ENCODE peak calls at places on chromosomes 13 and 19, in seven cellular contexts. One of them, this sample, is unnamed.

GRCh38 chr13:86918682-86919081 is 752.5 kb upstream of the SLITRK5 start:
- DNase-seq in psoas muscle: no peak
- DNase-seq in left lung: no peak
- DNase-seq in H9: no peak
- DNase-seq in adipocyte: no peak
- DNase-seq in heart left ventricle: no peak
- DNase-seq in stomach: no peak
- DNase-seq in this sample: no peak

GRCh38 chr13:82747331-82747730 is 1134.9 kb downstream of the SLITRK1 start:
- DNase-seq in psoas muscle: no peak
- DNase-seq in left lung: no peak
- DNase-seq in H9: no peak
- DNase-seq in adipocyte: peak; percentile 16
- DNase-seq in heart left ventricle: no peak
- DNase-seq in stomach: no peak
- DNase-seq in this sample: no peak

GRCh38 chr13:101399365-101399764 is 16.9 kb downstream of the NALCN start:
- DNase-seq in psoas muscle: no peak
- DNase-seq in left lung: no peak
- DNase-seq in H9: no peak
- DNase-seq in adipocyte: peak; percentile 23
- DNase-seq in heart left ventricle: no peak
- DNase-seq in stomach: no peak
- DNase-seq in this sample: no peak

GRCh38 chr13:48220592-48221300 is 12.3 kb upstream of the ITM2B start:
- DNase-seq in psoas muscle: no peak
- DNase-seq in left lung: no peak
- DNase-seq in H9: no peak
- DNase-seq in adipocyte: no peak
- DNase-seq in heart left ventricle: no peak
- DNase-seq in stomach: no peak
- DNase-seq in this sample: no peak

GRCh38 chr13:27770809-27771208 is 21.5 kb upstream of the GSX1 start:
- DNase-seq in psoas muscle: no peak
- DNase-seq in left lung: no peak
- DNase-seq in H9: peak; percentile 61
- DNase-seq in adipocyte: no peak
- DNase-seq in heart left ventricle: no peak
- DNase-seq in stomach: no peak
- DNase-seq in this sample: peak; percentile 17

GRCh38 chr19:8423821-8424223 is 10.7 kb downstream of the MARCHF2 start:
- DNase-seq in psoas muscle: peak; percentile 91
- DNase-seq in left lung: peak; percentile 90
- DNase-seq in H9: peak; percentile 66
- DNase-seq in adipocyte: peak; percentile 98
- DNase-seq in heart left ventricle: peak; percentile 94
- DNase-seq in stomach: peak; percentile 89
- DNase-seq in this sample: peak; percentile 96

GRCh38 chr13:44191504-44192171 is 182.0 kb upstream of the SERP2 start:
- DNase-seq in psoas muscle: peak; percentile 22
- DNase-seq in left lung: no peak
- DNase-seq in H9: peak; percentile 53
- DNase-seq in adipocyte: peak; percentile 92
- DNase-seq in heart left ventricle: no peak
- DNase-seq in stomach: peak; percentile 43
- DNase-seq in this sample: peak; percentile 71

GRCh38 chr19:18995804-18996241 is 37.5 kb downstream of the SUGP2 start:
- DNase-seq in psoas muscle: peak; percentile 35
- DNase-seq in left lung: peak; percentile 57
- DNase-seq in H9: peak; percentile 88
- DNase-seq in adipocyte: peak; percentile 88
- DNase-seq in heart left ventricle: no peak
- DNase-seq in stomach: peak; percentile 35
- DNase-seq in this sample: peak; percentile 70

GRCh38 chr13:70023506-70023905 is 84.1 kb upstream of the ATXN8OS start:
- DNase-seq in psoas muscle: no peak
- DNase-seq in left lung: no peak
- DNase-seq in H9: no peak
- DNase-seq in adipocyte: no peak
- DNase-seq in heart left ventricle: no peak
- DNase-seq in stomach: no peak
- DNase-seq in this sample: no peak

GRCh38 chr19:51327066-51327985 is 14.6 kb downstream of the VSIG10L start:
- DNase-seq in psoas muscle: peak; percentile 48
- DNase-seq in left lung: peak; percentile 84
- DNase-seq in H9: peak; percentile 89
- DNase-seq in adipocyte: no peak
- DNase-seq in heart left ventricle: no peak
- DNase-seq in stomach: peak; percentile 28
- DNase-seq in this sample: peak; percentile 30

GRCh38 chr13:94620286-94620896 is 18.7 kb downstream of the GPR180 start:
- DNase-seq in psoas muscle: no peak
- DNase-seq in left lung: no peak
- DNase-seq in H9: no peak
- DNase-seq in adipocyte: peak; percentile 40
- DNase-seq in heart left ventricle: no peak
- DNase-seq in stomach: no peak
- DNase-seq in this sample: peak; percentile 52

GRCh38 chr13:50106559-50106958 is 91.3 kb downstream of the KCNRG start:
- DNase-seq in psoas muscle: no peak
- DNase-seq in left lung: no peak
- DNase-seq in H9: no peak
- DNase-seq in adipocyte: no peak
- DNase-seq in heart left ventricle: no peak
- DNase-seq in stomach: no peak
- DNase-seq in this sample: peak; percentile 69

GRCh38 chr13:70964124-70964523 is 855.9 kb upstream of the KLHL1 start:
- DNase-seq in psoas muscle: no peak
- DNase-seq in left lung: no peak
- DNase-seq in H9: no peak
- DNase-seq in adipocyte: peak; percentile 27
- DNase-seq in heart left ventricle: no peak
- DNase-seq in stomach: no peak
- DNase-seq in this sample: peak; percentile 20

GRCh38 chr19:7989071-7989575 is 16.3 kb downstream of the ELAVL1 start:
- DNase-seq in psoas muscle: no peak
- DNase-seq in left lung: peak; percentile 71
- DNase-seq in H9: no peak
- DNase-seq in adipocyte: no peak
- DNase-seq in heart left ventricle: no peak
- DNase-seq in stomach: no peak
- DNase-seq in this sample: no peak

GRCh38 chr19:35904312-35905068 is 2.2 kb downstream of the HCST start:
- DNase-seq in psoas muscle: no peak
- DNase-seq in left lung: peak; percentile 19
- DNase-seq in H9: no peak
- DNase-seq in adipocyte: no peak
- DNase-seq in heart left ventricle: no peak
- DNase-seq in stomach: no peak
- DNase-seq in this sample: no peak

GRCh38 chr13:64591981-64592380 is 2638.2 kb downstream of the PCDH9 start:
- DNase-seq in psoas muscle: no peak
- DNase-seq in left lung: no peak
- DNase-seq in H9: no peak
- DNase-seq in adipocyte: peak; percentile 41
- DNase-seq in heart left ventricle: no peak
- DNase-seq in stomach: no peak
- DNase-seq in this sample: no peak

GRCh38 chr13:99750951-99751350 is 220.6 kb downstream of the ZIC5 start:
- DNase-seq in psoas muscle: no peak
- DNase-seq in left lung: no peak
- DNase-seq in H9: no peak
- DNase-seq in adipocyte: no peak
- DNase-seq in heart left ventricle: no peak
- DNase-seq in stomach: no peak
- DNase-seq in this sample: no peak

DNA sequence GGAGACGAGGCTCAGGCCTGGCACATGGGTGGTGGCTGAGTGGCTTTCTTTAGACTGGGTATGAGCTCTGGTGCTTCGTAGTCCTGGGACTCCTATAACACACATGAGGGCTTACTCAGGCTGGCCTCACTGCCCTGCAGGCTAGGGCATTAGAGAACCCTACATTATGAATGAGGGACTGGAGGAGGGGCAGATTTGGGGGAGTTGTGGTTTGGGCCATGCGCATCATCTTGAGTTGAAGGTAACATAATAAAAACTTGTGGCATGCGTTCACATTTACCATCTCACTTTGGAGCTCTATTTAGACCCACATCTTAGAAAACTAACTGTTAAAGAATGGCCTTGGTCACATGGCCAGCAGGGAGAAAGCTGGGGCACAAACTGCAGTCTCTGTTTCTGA is 54.2 kb downstream of the STARD13 start:
- DNase-seq in psoas muscle: no peak
- DNase-seq in left lung: no peak
- DNase-seq in H9: no peak
- DNase-seq in adipocyte: no peak
- DNase-seq in heart left ventricle: no peak
- DNase-seq in stomach: no peak
- DNase-seq in this sample: no peak
- H3K4me1 ChIP-seq in psoas muscle: peaks cover 35% of the 10 kb centered on the region
- H3K4me1 ChIP-seq in left lung: peaks cover 10% of the 10 kb centered on the region
- H3K4me1 ChIP-seq in H9: peaks cover 13% of the 10 kb centered on the region
- H3K4me1 ChIP-seq in adipocyte: peaks cover 70% of the 10 kb centered on the region
- H3K4me1 ChIP-seq in heart left ventricle: peaks cover 47% of the 10 kb centered on the region
- H3K4me1 ChIP-seq in stomach: peaks cover 43% of the 10 kb centered on the region
- H3K4me1 ChIP-seq in this sample: peaks cover 50% of the 10 kb centered on the region

GRCh38 chr13:98487522-98487921 is 89.4 kb downstream of the STK24 start:
- DNase-seq in psoas muscle: no peak
- DNase-seq in left lung: no peak
- DNase-seq in H9: no peak
- DNase-seq in adipocyte: no peak
- DNase-seq in heart left ventricle: no peak
- DNase-seq in stomach: no peak
- DNase-seq in this sample: no peak
- H3K4me1 ChIP-seq in psoas muscle: peaks cover 59% of the 10 kb centered on the region
- H3K4me1 ChIP-seq in left lung: peaks cover 27% of the 10 kb centered on the region
- H3K4me1 ChIP-seq in H9: peaks cover 8% of the 10 kb centered on the region
- H3K4me1 ChIP-seq in adipocyte: peaks cover 55% of the 10 kb centered on the region
- H3K4me1 ChIP-seq in heart left ventricle: peaks cover 41% of the 10 kb centered on the region
- H3K4me1 ChIP-seq in stomach: peaks cover 66% of the 10 kb centered on the region
- H3K4me1 ChIP-seq in this sample: peaks cover 53% of the 10 kb centered on the region

GRCh38 chr13:32530841-32531253 is 7.7 kb downstream of the N4BP2L2 start:
- DNase-seq in psoas muscle: no peak
- DNase-seq in left lung: no peak
- DNase-seq in H9: no peak
- DNase-seq in adipocyte: peak; percentile 82
- DNase-seq in heart left ventricle: no peak
- DNase-seq in stomach: no peak
- DNase-seq in this sample: peak; percentile 31
- H3K4me1 ChIP-seq in psoas muscle: peaks cover 78% of the 10 kb centered on the region
- H3K4me1 ChIP-seq in left lung: peaks cover 9% of the 10 kb centered on the region
- H3K4me1 ChIP-seq in H9: no peaks in the 10 kb centered on the region
- H3K4me1 ChIP-seq in adipocyte: peaks cover 33% of the 10 kb centered on the region
- H3K4me1 ChIP-seq in heart left ventricle: peaks cover 31% of the 10 kb centered on the region
- H3K4me1 ChIP-seq in stomach: peaks cover 41% of the 10 kb centered on the region
- H3K4me1 ChIP-seq in this sample: peaks cover 11% of the 10 kb centered on the region

DNA sequence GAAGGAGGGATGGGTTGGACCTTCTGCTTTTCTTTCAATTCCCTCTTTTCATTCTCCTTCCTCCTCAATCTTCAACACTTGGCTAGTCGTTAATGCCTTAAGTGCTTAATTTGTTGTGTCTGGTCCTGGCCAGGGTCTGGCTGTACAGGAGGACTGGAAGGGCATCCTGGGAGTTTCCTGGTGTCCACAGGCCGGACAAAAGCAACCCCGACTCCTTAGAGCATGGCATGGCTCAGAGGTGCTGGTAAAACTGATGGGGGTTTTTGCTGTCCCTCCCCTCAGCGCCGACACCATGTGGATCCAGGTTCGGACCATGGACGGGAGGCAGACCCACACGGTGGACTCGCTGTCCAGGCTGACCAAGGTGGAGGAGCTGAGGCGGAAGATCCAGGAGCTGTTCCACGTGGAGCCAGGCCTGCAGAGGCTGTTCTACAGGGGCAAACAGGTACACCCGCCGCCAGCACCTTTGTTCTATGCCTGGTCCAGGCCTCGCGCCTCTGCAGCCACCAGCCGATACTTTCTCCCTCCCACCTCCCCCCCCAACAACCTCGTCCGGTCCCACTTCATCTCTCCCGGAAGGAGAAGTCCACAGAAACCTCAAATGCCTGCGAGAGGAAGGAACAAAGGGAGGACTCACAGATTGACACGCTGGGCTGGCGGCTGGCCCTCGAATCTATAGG is 1.4 kb downstream of the UHRF1 start:
- DNase-seq in psoas muscle: peak; percentile 17
- DNase-seq in left lung: no peak
- DNase-seq in H9: no peak
- DNase-seq in adipocyte: peak; percentile 60
- DNase-seq in heart left ventricle: no peak
- DNase-seq in stomach: no peak
- DNase-seq in this sample: peak; percentile 40
- H3K4me1 ChIP-seq in psoas muscle: peaks cover 19% of the 10 kb centered on the region
- H3K4me1 ChIP-seq in left lung: peaks cover 12% of the 10 kb centered on the region
- H3K4me1 ChIP-seq in H9: no peaks in the 10 kb centered on the region
- H3K4me1 ChIP-seq in adipocyte: peaks cover 30% of the 10 kb centered on the region
- H3K4me1 ChIP-seq in heart left ventricle: peaks cover 26% of the 10 kb centered on the region
- H3K4me1 ChIP-seq in stomach: peaks cover 24% of the 10 kb centered on the region
- H3K4me1 ChIP-seq in this sample: peaks cover 33% of the 10 kb centered on the region

GRCh38 chr13:40979232-40979631 is 39.9 kb downstream of the ELF1 start:
- DNase-seq in psoas muscle: no peak
- DNase-seq in left lung: no peak
- DNase-seq in H9: no peak
- DNase-seq in adipocyte: no peak
- DNase-seq in heart left ventricle: no peak
- DNase-seq in stomach: no peak
- DNase-seq in this sample: peak; percentile 13
- H3K4me1 ChIP-seq in psoas muscle: peaks cover 47% of the 10 kb centered on the region
- H3K4me1 ChIP-seq in left lung: peaks cover 24% of the 10 kb centered on the region
- H3K4me1 ChIP-seq in H9: no peaks in the 10 kb centered on the region
- H3K4me1 ChIP-seq in adipocyte: peaks cover 32% of the 10 kb centered on the region
- H3K4me1 ChIP-seq in heart left ventricle: peaks cover 38% of the 10 kb centered on the region
- H3K4me1 ChIP-seq in stomach: peaks cover 35% of the 10 kb centered on the region
- H3K4me1 ChIP-seq in this sample: peaks cover 54% of the 10 kb centered on the region